ENCODE peak calls at places on chromosomes 5 and 9, in ten cellular contexts. P, W, K, M, F, B, Z, A, H and C are unnamed samples.

GRCh38 chr9:90808890-90809685 is 7.5 kb downstream of the SYK start:
- DNase-seq in H (no peak), A (no peak), M (no peak), W (no peak), P (no peak), K (no peak), B (no peak), Z (no peak), F (no peak), C (no peak)

GRCh38 chr5:180343110-180343845 is 9.9 kb downstream of the GFPT2 start:
- DNase-seq in A (no peak), W (peak; percentile 88), H (peak; percentile 74), K (peak; percentile 86), P (peak; percentile 41), Z (no peak), M (no peak), F (peak; percentile 74), B (no peak), C (no peak)

GRCh38 chr5:132007399-132008162 is 3.9 kb downstream of the ACSL6 start:
- DNase-seq in W (peak; percentile 68), M (peak; percentile 90), F (peak; percentile 89), A (peak; percentile 78), B (peak; percentile 75), H (peak; percentile 82), Z (peak; percentile 78), P (peak; percentile 78), K (peak; percentile 60), C (peak; percentile 57)

GRCh38 chr5:72145351-72145750 is 38.1 kb downstream of the MAP1B start:
- DNase-seq in M (no peak), W (no peak), H (no peak), K (no peak), B (no peak), P (no peak), Z (no peak), F (no peak), A (no peak), C (no peak)

GRCh38 chr5:31531543-31531887 is 378 bp downstream of the DROSHA start:
- DNase-seq in W (peak; percentile 10), Z (peak; percentile 47), F (peak; percentile 26), P (no peak), A (no peak), H (no peak), M (peak; percentile 64), B (peak; percentile 50), K (no peak), C (no peak)

GRCh38 chr5:82111191-82111590 is 139.4 kb downstream of the ATG10 start:
- DNase-seq in F (peak; percentile 76), A (no peak), M (no peak), K (peak; percentile 92), H (no peak), B (no peak), Z (no peak), P (peak; percentile 44), W (peak; percentile 93), C (no peak)

GRCh38 chr5:67032921-67033664 is 163.5 kb downstream of the CD180 start:
- DNase-seq in H (no peak), B (no peak), M (no peak), A (no peak), F (peak; percentile 46), W (peak; percentile 65), Z (no peak), K (peak; percentile 66), P (peak; percentile 73), C (no peak)

GRCh38 chr9:34633851-34634550 is 3.6 kb downstream of the SIGMAR1 start:
- DNase-seq in F (peak; percentile 77), P (peak; percentile 64), H (peak; percentile 77), K (peak; percentile 16), B (peak; percentile 84), M (peak; percentile 82), Z (peak; percentile 74), A (no peak), W (peak; percentile 46), C (peak; percentile 49)

GRCh38 chr5:74543162-74543995 is 97.1 kb downstream of the ENC1 start:
- DNase-seq in A (no peak), W (peak; percentile 97), Z (no peak), K (peak; percentile 94), H (peak; percentile 63), B (peak; percentile 15), P (peak; percentile 80), F (peak; percentile 89), M (peak; percentile 67), C (no peak)

GRCh38 chr9:137241490-137242328 is 622 bp downstream of the TUBB4B start:
- DNase-seq in M (peak; percentile 79), A (peak; percentile 64), W (peak; percentile 37), P (peak; percentile 32), H (no peak), B (peak; percentile 75), K (no peak), Z (peak; percentile 71), F (peak; percentile 47), C (peak; percentile 64)

GRCh38 chr5:119554597-119554996 is 74.8 kb upstream of the FAM170A start:
- DNase-seq in F (no peak), H (no peak), Z (no peak), B (no peak), K (no peak), M (no peak), P (no peak), W (no peak), A (no peak), C (no peak)

GRCh38 chr5:147515269-147515668 is 5.4 kb upstream of the DPYSL3 start:
- DNase-seq in H (no peak), A (no peak), W (no peak), F (no peak), K (no peak), P (no peak), B (no peak), M (no peak), Z (no peak), C (no peak)

GRCh38 chr5:126002222-126002897 is 420.8 kb upstream of the GRAMD2B start:
- DNase-seq in W (peak; percentile 97), H (no peak), A (peak; percentile 82), B (no peak), F (peak; percentile 96), M (no peak), Z (peak; percentile 78), P (peak; percentile 85), K (peak; percentile 96), C (peak; percentile 35)

GRCh38 chr5:135191084-135191826 is 157.2 kb upstream of the PITX1 start:
- DNase-seq in W (peak; percentile 72), P (peak; percentile 68), K (peak; percentile 50), B (peak; percentile 90), M (peak; percentile 93), Z (peak; percentile 78), A (peak; percentile 63), F (peak; percentile 76), H (peak; percentile 92), C (peak; percentile 50)

GRCh38 chr5:112957970-112958773 is 18.4 kb upstream of the DCP2 start:
- DNase-seq in A (peak; percentile 50), P (peak; percentile 98), B (no peak), K (peak; percentile 95), M (peak; percentile 61), H (no peak), F (peak; percentile 93), W (peak; percentile 96), Z (no peak), C (peak; percentile 86)

GRCh38 chr5:170467000-170467707 is 36.7 kb upstream of the KCNIP1 start:
- DNase-seq in B (no peak), M (peak; percentile 46), K (peak; percentile 90), P (peak; percentile 90), F (peak; percentile 88), W (peak; percentile 93), H (no peak), Z (no peak), A (no peak), C (no peak)
- H3K4me1 ChIP-seq in B (peaks cover 4% of the 10 kb centered on the region), M (no peaks in the 10 kb centered on the region), K (peaks cover 12% of the 10 kb centered on the region), P (no peaks in the 10 kb centered on the region), F (no peaks in the 10 kb centered on the region), W (peaks cover 2% of the 10 kb centered on the region), H (no peaks in the 10 kb centered on the region), Z (no peaks in the 10 kb centered on the region), A (no peaks in the 10 kb centered on the region), C (no peaks in the 10 kb centered on the region)

GRCh38 chr5:53425598-53426516 is 54.6 kb upstream of the FST start:
- DNase-seq in M (peak; percentile 49), W (peak; percentile 39), P (no peak), Z (peak; percentile 47), H (peak; percentile 64), A (no peak), K (peak; percentile 24), F (peak; percentile 35), B (peak; percentile 36), C (no peak)
- TF ChIP-seq CTCF in M (peak; percentile 42), W (no peak), P (peak; percentile 30), Z (peak; percentile 36), H (peak; percentile 83), A (no peak), K (peak; percentile 18), F (peak; percentile 21), B (peak; percentile 60), C (no peak)

GRCh38 chr9:70052768-70053167 is 9.1 kb downstream of the MAMDC2 start:
- DNase-seq in A (no peak), K (no peak), P (no peak), W (no peak), H (no peak), Z (peak; percentile 64), F (no peak), M (no peak), B (no peak), C (no peak)

GRCh38 chr9:70056545-70056944 is 12.9 kb downstream of the MAMDC2 start:
- DNase-seq in W (no peak), K (no peak), P (no peak), B (no peak), A (no peak), M (no peak), H (no peak), Z (no peak), F (no peak), C (no peak)

GRCh38 chr9:70055867-70056266 is 12.2 kb downstream of the MAMDC2 start:
- DNase-seq in W (no peak), M (no peak), H (no peak), K (no peak), Z (no peak), B (no peak), A (no peak), P (no peak), F (no peak), C (no peak)

GRCh38 chr9:70054546-70054945 is 10.9 kb downstream of the MAMDC2 start:
- DNase-seq in B (no peak), M (no peak), W (peak; percentile 44), P (no peak), A (no peak), F (no peak), H (no peak), K (no peak), Z (no peak), C (no peak)

DNA sequence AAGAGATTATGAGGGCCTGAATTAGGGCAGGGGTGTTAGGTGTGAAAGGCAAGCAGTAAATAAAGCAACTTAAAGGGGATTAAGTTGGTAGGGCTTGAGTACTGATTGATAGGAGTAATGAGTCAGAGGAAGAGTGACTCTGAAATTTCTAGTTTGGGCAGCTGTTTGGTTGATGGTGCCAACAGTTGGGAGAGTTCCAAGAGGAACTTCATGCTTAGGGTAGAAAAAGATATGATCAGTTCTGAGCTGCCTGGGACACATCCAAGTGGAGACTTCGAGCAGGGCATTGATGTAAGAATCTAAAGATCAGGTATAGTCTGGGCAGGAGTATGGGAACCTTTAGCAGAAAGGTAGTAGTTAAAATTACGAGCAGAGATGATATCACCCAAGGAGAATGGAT is 10.2 kb downstream of the MAMDC2 start:
- DNase-seq in F (no peak), H (no peak), B (no peak), P (no peak), A (no peak), Z (no peak), M (no peak), W (no peak), K (no peak), C (no peak)
- H3K27ac ChIP-seq in F (no peak overlapping the region), H (no peak overlapping the region), B (peak overlapping the region; percentile 61), P (no peak overlapping the region), A (no peak overlapping the region), Z (no peak overlapping the region), M (no peak overlapping the region), W (no peak overlapping the region), K (peak overlapping the region; percentile 0), C (no peak overlapping the region)

GRCh38 chr5:39863926-39864572 is 439.3 kb upstream of the DAB2 start:
- DNase-seq in H (no peak), K (no peak), A (no peak), Z (no peak), F (no peak), W (no peak), P (no peak), B (no peak), M (no peak), C (no peak)
- H3K4me1 ChIP-seq in H (no peaks in the 10 kb centered on the region), K (no peaks in the 10 kb centered on the region), A (no peaks in the 10 kb centered on the region), Z (no peaks in the 10 kb centered on the region), F (no peaks in the 10 kb centered on the region), W (no peaks in the 10 kb centered on the region), P (no peaks in the 10 kb centered on the region), B (no peaks in the 10 kb centered on the region), M (no peaks in the 10 kb centered on the region), C (no peaks in the 10 kb centered on the region)